ENCODE peak calls at places on chromosome 6, in six cellular contexts. O is NCI-H1105 treated with DMSO at 0.1 percent for 48 hours, L is kidney tubule cell, V is HEK293T, A is left cardiac atrium, I is spleen. W is an unnamed sample.

GRCh38 chr6:31083742-31084354 is 28.5 kb downstream of the C6orf15 start:
- DNase-seq in O (peak), L (peak), V (peak), A (no peak), I (no peak), W (peak)

GRCh38 chr6:36177166-36177565 is 19.4 kb upstream of the BRPF3 start:
- DNase-seq in O (no peak), L (peak), V (no peak), A (no peak), I (no peak), W (no peak)

GRCh38 chr6:111817451-111818146 is 55.7 kb downstream of the FYN start:
- DNase-seq in O (no peak), L (peak), V (no peak), A (no peak), I (no peak), W (no peak)

GRCh38 chr6:18415207-18415606 is 28.1 kb downstream of the RNF144B start:
- DNase-seq in O (no peak), L (no peak), V (no peak), A (no peak), I (no peak), W (no peak)

GRCh38 chr6:44039191-44039719 is 88.0 kb downstream of the MRPL14 start:
- DNase-seq in O (no peak), L (peak), V (no peak), A (no peak), I (peak), W (no peak)

GRCh38 chr6:106381871-106382270 is 21.4 kb downstream of the CRYBG1 start:
- DNase-seq in O (no peak), L (peak), V (no peak), A (no peak), I (no peak), W (no peak)

GRCh38 chr6:84340422-84340821 is 113.0 kb upstream of the CEP162 start:
- DNase-seq in O (no peak), L (no peak), V (no peak), A (no peak), I (no peak), W (no peak)

GRCh38 chr6:64838726-64839125 is 868.3 kb downstream of the EYS start:
- DNase-seq in O (peak), L (no peak), V (no peak), A (no peak), I (no peak), W (no peak)

GRCh38 chr6:37819802-37820712 is 530 bp downstream of the ZFAND3 start:
- DNase-seq in O (peak), L (peak), V (peak), A (peak), I (peak), W (no peak)